ENCODE peak calls at places on chromosomes 3 and 15, in seven cellular contexts. One of them, this sample, is unnamed.

GRCh38 chr15:100913961-100914360 is 5.2 kb upstream of the LRRK1 start:
- DNase-seq in HT1080: no peak
- DNase-seq in hippocampal formation: no peak
- DNase-seq in central memory CD4-positive, alpha-beta T cell: no peak
- DNase-seq in astrocyte of the hippocampus: no peak
- DNase-seq in Caki2: no peak
- DNase-seq in thoracic aorta: no peak
- DNase-seq in this sample: no peak

GRCh38 chr15:74787251-74788041 is 5.6 kb downstream of the CSK start:
- DNase-seq in HT1080: peak
- DNase-seq in hippocampal formation: peak
- DNase-seq in central memory CD4-positive, alpha-beta T cell: peak
- DNase-seq in astrocyte of the hippocampus: peak
- DNase-seq in Caki2: no peak
- DNase-seq in thoracic aorta: no peak
- DNase-seq in this sample: peak

GRCh38 chr3:108489776-108490175 is 20.6 kb downstream of the MYH15 start:
- DNase-seq in HT1080: peak
- DNase-seq in hippocampal formation: peak
- DNase-seq in central memory CD4-positive, alpha-beta T cell: peak
- DNase-seq in astrocyte of the hippocampus: peak
- DNase-seq in Caki2: peak
- DNase-seq in thoracic aorta: no peak
- DNase-seq in this sample: peak

GRCh38 chr3:156180077-156180476 is 59.7 kb downstream of the KCNAB1 start:
- DNase-seq in HT1080: no peak
- DNase-seq in hippocampal formation: no peak
- DNase-seq in central memory CD4-positive, alpha-beta T cell: no peak
- DNase-seq in astrocyte of the hippocampus: peak
- DNase-seq in Caki2: no peak
- DNase-seq in thoracic aorta: no peak
- DNase-seq in this sample: peak

GRCh38 chr3:45715945-45716344 is 26.7 kb downstream of the SACM1L start:
- DNase-seq in HT1080: peak
- DNase-seq in hippocampal formation: no peak
- DNase-seq in central memory CD4-positive, alpha-beta T cell: no peak
- DNase-seq in astrocyte of the hippocampus: no peak
- DNase-seq in Caki2: no peak
- DNase-seq in thoracic aorta: no peak
- DNase-seq in this sample: no peak

GRCh38 chr15:75817151-75817935 is 25.9 kb upstream of the UBE2Q2 start:
- DNase-seq in HT1080: no peak
- DNase-seq in hippocampal formation: no peak
- DNase-seq in central memory CD4-positive, alpha-beta T cell: peak
- DNase-seq in astrocyte of the hippocampus: no peak
- DNase-seq in Caki2: no peak
- DNase-seq in thoracic aorta: no peak
- DNase-seq in this sample: no peak

GRCh38 chr3:132038198-132038825 is 3.5 kb upstream of the CPNE4 start:
- DNase-seq in HT1080: peak
- DNase-seq in hippocampal formation: no peak
- DNase-seq in central memory CD4-positive, alpha-beta T cell: no peak
- DNase-seq in astrocyte of the hippocampus: peak
- DNase-seq in Caki2: peak
- DNase-seq in thoracic aorta: no peak
- DNase-seq in this sample: peak

GRCh38 chr3:152915695-152916094 is 80.8 kb downstream of the P2RY1 start:
- DNase-seq in HT1080: no peak
- DNase-seq in hippocampal formation: no peak
- DNase-seq in central memory CD4-positive, alpha-beta T cell: no peak
- DNase-seq in astrocyte of the hippocampus: no peak
- DNase-seq in Caki2: no peak
- DNase-seq in thoracic aorta: no peak
- DNase-seq in this sample: no peak

GRCh38 chr3:34239287-34239686 is 440.9 kb downstream of the PDCD6IP start:
- DNase-seq in HT1080: no peak
- DNase-seq in hippocampal formation: no peak
- DNase-seq in central memory CD4-positive, alpha-beta T cell: no peak
- DNase-seq in astrocyte of the hippocampus: no peak
- DNase-seq in Caki2: no peak
- DNase-seq in thoracic aorta: no peak
- DNase-seq in this sample: no peak

GRCh38 chr15:63940956-63941620 is 105.2 kb downstream of the DAPK2 start:
- DNase-seq in HT1080: no peak
- DNase-seq in hippocampal formation: no peak
- DNase-seq in central memory CD4-positive, alpha-beta T cell: no peak
- DNase-seq in astrocyte of the hippocampus: no peak
- DNase-seq in Caki2: no peak
- DNase-seq in thoracic aorta: no peak
- DNase-seq in this sample: no peak

GRCh38 chr3:10957976-10958749 is 34.4 kb upstream of the SLC6A1 start:
- DNase-seq in HT1080: no peak
- DNase-seq in hippocampal formation: peak
- DNase-seq in central memory CD4-positive, alpha-beta T cell: no peak
- DNase-seq in astrocyte of the hippocampus: peak
- DNase-seq in Caki2: no peak
- DNase-seq in thoracic aorta: no peak
- DNase-seq in this sample: no peak

GRCh38 chr15:60548101-60548500 is 69.2 kb upstream of the ICE2 start:
- DNase-seq in HT1080: no peak
- DNase-seq in hippocampal formation: no peak
- DNase-seq in central memory CD4-positive, alpha-beta T cell: peak
- DNase-seq in astrocyte of the hippocampus: no peak
- DNase-seq in Caki2: no peak
- DNase-seq in thoracic aorta: no peak
- DNase-seq in this sample: no peak

GRCh38 chr3:8793242-8793641 is 23.8 kb upstream of the OXTR start:
- DNase-seq in HT1080: peak
- DNase-seq in hippocampal formation: no peak
- DNase-seq in central memory CD4-positive, alpha-beta T cell: no peak
- DNase-seq in astrocyte of the hippocampus: peak
- DNase-seq in Caki2: peak
- DNase-seq in thoracic aorta: no peak
- DNase-seq in this sample: peak

GRCh38 chr15:31266712-31267111 is 59.9 kb upstream of the KLF13 start:
- DNase-seq in HT1080: no peak
- DNase-seq in hippocampal formation: no peak
- DNase-seq in central memory CD4-positive, alpha-beta T cell: no peak
- DNase-seq in astrocyte of the hippocampus: no peak
- DNase-seq in Caki2: no peak
- DNase-seq in thoracic aorta: no peak
- DNase-seq in this sample: no peak